ENCODE peak calls at places on chromosomes 11 and 22, in nine cellular contexts. One of them, this sample, is unnamed.

GRCh38 chr22:23088199-23088604 is 17.9 kb downstream of the GNAZ start:
- DNase-seq in brain microvascular endothelial cell: no peak
- DNase-seq in activated CD8-positive, alpha-beta T cell treated with anti-CD3 and anti-CD28 coated beads for 36 hours: peak; percentile 38
- DNase-seq in GM13976: no peak
- DNase-seq in Peyer's patch: no peak
- DNase-seq in CD8-positive, alpha-beta T cell: no peak
- DNase-seq in pancreas: no peak
- DNase-seq in fibroblast of lung: no peak
- DNase-seq in fibroblast of pulmonary artery: no peak
- DNase-seq in this sample: no peak

GRCh38 chr11:17734418-17734911 is at the start of gene KCNC1:
- DNase-seq in brain microvascular endothelial cell: no peak
- DNase-seq in activated CD8-positive, alpha-beta T cell treated with anti-CD3 and anti-CD28 coated beads for 36 hours: no peak
- DNase-seq in GM13976: no peak
- DNase-seq in Peyer's patch: no peak
- DNase-seq in CD8-positive, alpha-beta T cell: no peak
- DNase-seq in pancreas: peak; percentile 72
- DNase-seq in fibroblast of lung: peak; percentile 53
- DNase-seq in fibroblast of pulmonary artery: peak; percentile 33
- DNase-seq in this sample: peak; percentile 59

GRCh38 chr11:44784438-44784760 is 57.6 kb downstream of the TSPAN18 start:
- DNase-seq in brain microvascular endothelial cell: no peak
- DNase-seq in activated CD8-positive, alpha-beta T cell treated with anti-CD3 and anti-CD28 coated beads for 36 hours: no peak
- DNase-seq in GM13976: no peak
- DNase-seq in Peyer's patch: no peak
- DNase-seq in CD8-positive, alpha-beta T cell: no peak
- DNase-seq in pancreas: no peak
- DNase-seq in fibroblast of lung: no peak
- DNase-seq in fibroblast of pulmonary artery: no peak
- DNase-seq in this sample: no peak

GRCh38 chr11:330694-331314 is 10.1 kb upstream of the IFITM3 start:
- DNase-seq in brain microvascular endothelial cell: no peak
- DNase-seq in activated CD8-positive, alpha-beta T cell treated with anti-CD3 and anti-CD28 coated beads for 36 hours: peak; percentile 75
- DNase-seq in GM13976: no peak
- DNase-seq in Peyer's patch: no peak
- DNase-seq in CD8-positive, alpha-beta T cell: no peak
- DNase-seq in pancreas: no peak
- DNase-seq in fibroblast of lung: no peak
- DNase-seq in fibroblast of pulmonary artery: no peak
- DNase-seq in this sample: no peak

GRCh38 chr22:37202706-37203105 is 9.6 kb downstream of the SSTR3 start:
- DNase-seq in brain microvascular endothelial cell: no peak
- DNase-seq in activated CD8-positive, alpha-beta T cell treated with anti-CD3 and anti-CD28 coated beads for 36 hours: peak; percentile 10
- DNase-seq in GM13976: no peak
- DNase-seq in Peyer's patch: peak; percentile 26
- DNase-seq in CD8-positive, alpha-beta T cell: no peak
- DNase-seq in pancreas: no peak
- DNase-seq in fibroblast of lung: no peak
- DNase-seq in fibroblast of pulmonary artery: no peak
- DNase-seq in this sample: no peak

GRCh38 chr11:111520565-111520964 is 6.0 kb downstream of the HOATZ start:
- DNase-seq in brain microvascular endothelial cell: peak; percentile 47
- DNase-seq in activated CD8-positive, alpha-beta T cell treated with anti-CD3 and anti-CD28 coated beads for 36 hours: no peak
- DNase-seq in GM13976: no peak
- DNase-seq in Peyer's patch: no peak
- DNase-seq in CD8-positive, alpha-beta T cell: no peak
- DNase-seq in pancreas: no peak
- DNase-seq in fibroblast of lung: peak; percentile 75
- DNase-seq in fibroblast of pulmonary artery: peak; percentile 40
- DNase-seq in this sample: no peak

GRCh38 chr11:95363189-95363588 is 132.2 kb upstream of the SESN3 start:
- DNase-seq in brain microvascular endothelial cell: no peak
- DNase-seq in activated CD8-positive, alpha-beta T cell treated with anti-CD3 and anti-CD28 coated beads for 36 hours: no peak
- DNase-seq in GM13976: no peak
- DNase-seq in Peyer's patch: no peak
- DNase-seq in CD8-positive, alpha-beta T cell: no peak
- DNase-seq in pancreas: no peak
- DNase-seq in fibroblast of lung: no peak
- DNase-seq in fibroblast of pulmonary artery: no peak
- DNase-seq in this sample: no peak

GRCh38 chr11:119116601-119117000 is 4.8 kb upstream of the HINFP start:
- DNase-seq in brain microvascular endothelial cell: no peak
- DNase-seq in activated CD8-positive, alpha-beta T cell treated with anti-CD3 and anti-CD28 coated beads for 36 hours: no peak
- DNase-seq in GM13976: no peak
- DNase-seq in Peyer's patch: no peak
- DNase-seq in CD8-positive, alpha-beta T cell: no peak
- DNase-seq in pancreas: no peak
- DNase-seq in fibroblast of lung: no peak
- DNase-seq in fibroblast of pulmonary artery: no peak
- DNase-seq in this sample: no peak

GRCh38 chr11:61331636-61332035 is 1.3 kb downstream of the DDB1 start:
- DNase-seq in brain microvascular endothelial cell: no peak
- DNase-seq in activated CD8-positive, alpha-beta T cell treated with anti-CD3 and anti-CD28 coated beads for 36 hours: no peak
- DNase-seq in GM13976: no peak
- DNase-seq in Peyer's patch: no peak
- DNase-seq in CD8-positive, alpha-beta T cell: no peak
- DNase-seq in pancreas: no peak
- DNase-seq in fibroblast of lung: no peak
- DNase-seq in fibroblast of pulmonary artery: no peak
- DNase-seq in this sample: no peak

GRCh38 chr11:19660076-19660475 is 52.6 kb upstream of the NAV2 start:
- DNase-seq in brain microvascular endothelial cell: peak; percentile 70
- DNase-seq in activated CD8-positive, alpha-beta T cell treated with anti-CD3 and anti-CD28 coated beads for 36 hours: peak; percentile 38
- DNase-seq in GM13976: peak; percentile 66
- DNase-seq in Peyer's patch: no peak
- DNase-seq in CD8-positive, alpha-beta T cell: no peak
- DNase-seq in pancreas: no peak
- DNase-seq in fibroblast of lung: peak; percentile 81
- DNase-seq in fibroblast of pulmonary artery: peak; percentile 39
- DNase-seq in this sample: no peak

GRCh38 chr11:78868563-78868962 is 293.9 kb upstream of the NARS2 start:
- DNase-seq in brain microvascular endothelial cell: no peak
- DNase-seq in activated CD8-positive, alpha-beta T cell treated with anti-CD3 and anti-CD28 coated beads for 36 hours: no peak
- DNase-seq in GM13976: no peak
- DNase-seq in Peyer's patch: no peak
- DNase-seq in CD8-positive, alpha-beta T cell: no peak
- DNase-seq in pancreas: no peak
- DNase-seq in fibroblast of lung: no peak
- DNase-seq in fibroblast of pulmonary artery: no peak
- DNase-seq in this sample: no peak

GRCh38 chr22:30381250-30381649 is 6.0 kb downstream of the RNF215 start:
- DNase-seq in brain microvascular endothelial cell: no peak
- DNase-seq in activated CD8-positive, alpha-beta T cell treated with anti-CD3 and anti-CD28 coated beads for 36 hours: peak; percentile 58
- DNase-seq in GM13976: no peak
- DNase-seq in Peyer's patch: no peak
- DNase-seq in CD8-positive, alpha-beta T cell: no peak
- DNase-seq in pancreas: no peak
- DNase-seq in fibroblast of lung: no peak
- DNase-seq in fibroblast of pulmonary artery: no peak
- DNase-seq in this sample: no peak

GRCh38 chr11:61707574-61707973 is 27.4 kb downstream of the DAGLA start:
- DNase-seq in brain microvascular endothelial cell: no peak
- DNase-seq in activated CD8-positive, alpha-beta T cell treated with anti-CD3 and anti-CD28 coated beads for 36 hours: no peak
- DNase-seq in GM13976: no peak
- DNase-seq in Peyer's patch: peak; percentile 81
- DNase-seq in CD8-positive, alpha-beta T cell: no peak
- DNase-seq in pancreas: no peak
- DNase-seq in fibroblast of lung: no peak
- DNase-seq in fibroblast of pulmonary artery: no peak
- DNase-seq in this sample: no peak

DNA sequence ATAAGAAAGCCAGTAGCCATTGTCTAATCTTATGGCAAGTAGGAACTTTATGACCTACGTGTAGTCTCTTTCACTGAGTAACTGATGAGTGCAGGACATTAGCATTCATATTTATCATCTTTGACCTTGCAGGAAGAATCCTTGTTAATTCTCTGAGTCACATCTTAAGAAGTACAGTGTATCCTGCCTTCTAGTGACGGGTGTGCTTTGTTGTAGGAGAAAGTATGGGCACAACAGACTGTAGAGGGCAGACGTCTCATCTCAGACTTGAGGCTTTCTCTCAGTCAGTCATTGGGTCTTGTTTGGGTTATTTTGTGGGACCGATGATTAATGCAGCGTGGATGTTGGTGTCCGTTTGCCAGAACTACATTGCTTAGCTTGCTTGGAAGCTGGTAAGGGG is 6.8 kb downstream of the RNF214 start:
- DNase-seq in brain microvascular endothelial cell: peak; percentile 95
- DNase-seq in activated CD8-positive, alpha-beta T cell treated with anti-CD3 and anti-CD28 coated beads for 36 hours: no peak
- DNase-seq in GM13976: no peak
- DNase-seq in Peyer's patch: no peak
- DNase-seq in CD8-positive, alpha-beta T cell: no peak
- DNase-seq in pancreas: no peak
- DNase-seq in fibroblast of lung: peak; percentile 96
- DNase-seq in fibroblast of pulmonary artery: peak; percentile 92
- DNase-seq in this sample: no peak
- TF ChIP-seq CTCF in brain microvascular endothelial cell: peak; percentile 78
- TF ChIP-seq CTCF in activated CD8-positive, alpha-beta T cell treated with anti-CD3 and anti-CD28 coated beads for 36 hours: no peak
- TF ChIP-seq CTCF in GM13976: no peak
- TF ChIP-seq CTCF in Peyer's patch: no peak
- TF ChIP-seq CTCF in CD8-positive, alpha-beta T cell: no peak
- TF ChIP-seq CTCF in pancreas: no peak
- TF ChIP-seq CTCF in fibroblast of lung: peak; percentile 37
- TF ChIP-seq CTCF in fibroblast of pulmonary artery: peak; percentile 74
- TF ChIP-seq CTCF in this sample: no peak

DNA sequence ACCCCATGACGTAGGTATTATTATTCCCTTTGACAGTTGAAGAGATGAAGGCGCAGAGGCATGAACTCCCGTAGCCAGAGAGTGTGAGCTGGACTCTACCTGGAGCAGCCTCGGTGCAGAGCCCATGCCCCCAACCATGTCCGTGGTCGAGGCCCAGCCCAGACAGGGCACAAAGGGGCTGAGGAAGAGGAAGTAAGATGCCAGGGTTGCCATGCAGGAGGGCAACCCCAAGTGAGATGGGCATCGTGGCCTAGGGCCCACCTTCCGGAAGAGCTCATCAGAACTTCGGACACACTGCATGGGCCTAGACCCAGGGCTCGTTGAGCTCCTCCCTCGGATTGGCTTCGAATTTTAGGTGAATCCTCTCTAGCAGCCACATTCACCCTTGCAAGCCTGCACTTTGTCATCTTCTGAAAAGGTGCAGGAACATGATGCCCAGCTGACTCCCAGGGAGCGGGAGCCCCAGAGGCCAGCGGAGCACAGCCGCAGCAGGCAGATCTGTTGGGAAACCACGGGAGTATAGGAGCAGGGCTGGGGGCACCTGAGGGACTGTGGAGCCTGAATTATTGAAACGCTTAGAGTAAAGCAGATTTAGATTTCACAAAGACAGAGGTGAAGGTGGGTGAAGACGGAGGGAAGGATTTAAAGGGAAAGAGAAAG is 29.0 kb upstream of the JAM3 start:
- DNase-seq in brain microvascular endothelial cell: no peak
- DNase-seq in activated CD8-positive, alpha-beta T cell treated with anti-CD3 and anti-CD28 coated beads for 36 hours: no peak
- DNase-seq in GM13976: no peak
- DNase-seq in Peyer's patch: no peak
- DNase-seq in CD8-positive, alpha-beta T cell: no peak
- DNase-seq in pancreas: peak; percentile 39
- DNase-seq in fibroblast of lung: no peak
- DNase-seq in fibroblast of pulmonary artery: no peak
- DNase-seq in this sample: no peak
- TF ChIP-seq CTCF in brain microvascular endothelial cell: no peak
- TF ChIP-seq CTCF in activated CD8-positive, alpha-beta T cell treated with anti-CD3 and anti-CD28 coated beads for 36 hours: no peak
- TF ChIP-seq CTCF in GM13976: no peak
- TF ChIP-seq CTCF in Peyer's patch: no peak
- TF ChIP-seq CTCF in CD8-positive, alpha-beta T cell: no peak
- TF ChIP-seq CTCF in pancreas: no peak
- TF ChIP-seq CTCF in fibroblast of lung: no peak
- TF ChIP-seq CTCF in fibroblast of pulmonary artery: no peak
- TF ChIP-seq CTCF in this sample: no peak

GRCh38 chr11:3196161-3197043 is 22.2 kb downstream of the MRGPRG start:
- DNase-seq in brain microvascular endothelial cell: no peak
- DNase-seq in activated CD8-positive, alpha-beta T cell treated with anti-CD3 and anti-CD28 coated beads for 36 hours: no peak
- DNase-seq in GM13976: no peak
- DNase-seq in Peyer's patch: no peak
- DNase-seq in CD8-positive, alpha-beta T cell: no peak
- DNase-seq in pancreas: no peak
- DNase-seq in fibroblast of lung: no peak
- DNase-seq in fibroblast of pulmonary artery: no peak
- DNase-seq in this sample: no peak

GRCh38 chr11:3193373-3194015 is 25.1 kb downstream of the MRGPRG start:
- DNase-seq in brain microvascular endothelial cell: no peak
- DNase-seq in activated CD8-positive, alpha-beta T cell treated with anti-CD3 and anti-CD28 coated beads for 36 hours: no peak
- DNase-seq in GM13976: no peak
- DNase-seq in Peyer's patch: no peak
- DNase-seq in CD8-positive, alpha-beta T cell: no peak
- DNase-seq in pancreas: no peak
- DNase-seq in fibroblast of lung: no peak
- DNase-seq in fibroblast of pulmonary artery: no peak
- DNase-seq in this sample: peak; percentile 13

GRCh38 chr11:3194016-3194816 is 24.4 kb downstream of the MRGPRG start:
- DNase-seq in brain microvascular endothelial cell: no peak
- DNase-seq in activated CD8-positive, alpha-beta T cell treated with anti-CD3 and anti-CD28 coated beads for 36 hours: no peak
- DNase-seq in GM13976: no peak
- DNase-seq in Peyer's patch: no peak
- DNase-seq in CD8-positive, alpha-beta T cell: no peak
- DNase-seq in pancreas: no peak
- DNase-seq in fibroblast of lung: no peak
- DNase-seq in fibroblast of pulmonary artery: no peak
- DNase-seq in this sample: peak; percentile 12

GRCh38 chr11:3197044-3197715 is 21.4 kb downstream of the MRGPRG start:
- DNase-seq in brain microvascular endothelial cell: no peak
- DNase-seq in activated CD8-positive, alpha-beta T cell treated with anti-CD3 and anti-CD28 coated beads for 36 hours: no peak
- DNase-seq in GM13976: no peak
- DNase-seq in Peyer's patch: no peak
- DNase-seq in CD8-positive, alpha-beta T cell: no peak
- DNase-seq in pancreas: no peak
- DNase-seq in fibroblast of lung: no peak
- DNase-seq in fibroblast of pulmonary artery: no peak
- DNase-seq in this sample: peak; percentile 14

GRCh38 chr11:3195251-3196160 is 23.1 kb downstream of the MRGPRG start:
- DNase-seq in brain microvascular endothelial cell: peak; percentile 6
- DNase-seq in activated CD8-positive, alpha-beta T cell treated with anti-CD3 and anti-CD28 coated beads for 36 hours: no peak
- DNase-seq in GM13976: no peak
- DNase-seq in Peyer's patch: peak; percentile 53
- DNase-seq in CD8-positive, alpha-beta T cell: no peak
- DNase-seq in pancreas: no peak
- DNase-seq in fibroblast of lung: peak; percentile 2
- DNase-seq in fibroblast of pulmonary artery: peak; percentile 31
- DNase-seq in this sample: no peak
- TF ChIP-seq CTCF in brain microvascular endothelial cell: peak; percentile 71
- TF ChIP-seq CTCF in activated CD8-positive, alpha-beta T cell treated with anti-CD3 and anti-CD28 coated beads for 36 hours: no peak
- TF ChIP-seq CTCF in GM13976: no peak
- TF ChIP-seq CTCF in Peyer's patch: no peak
- TF ChIP-seq CTCF in CD8-positive, alpha-beta T cell: no peak
- TF ChIP-seq CTCF in pancreas: no peak
- TF ChIP-seq CTCF in fibroblast of lung: peak; percentile 57
- TF ChIP-seq CTCF in fibroblast of pulmonary artery: peak; percentile 62
- TF ChIP-seq CTCF in this sample: no peak

DNA sequence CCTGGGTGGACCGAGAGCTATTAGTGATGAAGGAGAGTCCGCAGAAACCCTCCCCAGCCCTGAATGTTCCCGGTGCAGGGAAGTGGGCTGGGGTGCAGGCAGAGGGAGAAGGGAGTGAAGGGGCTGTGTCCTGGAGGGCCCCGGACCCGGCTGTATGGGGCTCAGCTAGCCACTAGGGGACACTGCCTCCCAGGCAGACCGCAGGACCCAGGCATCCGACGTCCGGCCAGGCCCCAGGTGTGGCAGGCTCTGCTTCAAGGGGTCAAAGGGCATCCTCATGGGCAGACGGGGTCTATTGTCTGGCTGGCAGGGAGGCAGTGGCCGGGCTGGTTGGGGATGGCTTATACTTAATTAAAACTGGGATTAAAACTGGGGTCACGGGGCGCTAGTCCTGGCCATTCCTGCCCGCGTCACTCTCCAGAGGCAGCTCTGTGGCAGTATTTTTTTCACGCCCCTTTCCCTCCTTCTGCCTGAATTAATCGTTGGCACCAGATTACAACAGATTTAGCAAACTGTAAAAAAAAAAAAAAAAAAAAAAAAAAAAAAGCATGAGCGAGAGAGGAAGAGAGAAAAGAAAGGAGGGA is 5.0 kb downstream of the FLRT1 start:
- DNase-seq in brain microvascular endothelial cell: no peak
- DNase-seq in activated CD8-positive, alpha-beta T cell treated with anti-CD3 and anti-CD28 coated beads for 36 hours: no peak
- DNase-seq in GM13976: peak; percentile 60
- DNase-seq in Peyer's patch: no peak
- DNase-seq in CD8-positive, alpha-beta T cell: no peak
- DNase-seq in pancreas: peak; percentile 81
- DNase-seq in fibroblast of lung: no peak
- DNase-seq in fibroblast of pulmonary artery: no peak
- DNase-seq in this sample: no peak
- TF ChIP-seq CTCF in brain microvascular endothelial cell: peak; percentile 63
- TF ChIP-seq CTCF in activated CD8-positive, alpha-beta T cell treated with anti-CD3 and anti-CD28 coated beads for 36 hours: no peak
- TF ChIP-seq CTCF in GM13976: peak; percentile 24
- TF ChIP-seq CTCF in Peyer's patch: no peak
- TF ChIP-seq CTCF in CD8-positive, alpha-beta T cell: no peak
- TF ChIP-seq CTCF in pancreas: no peak
- TF ChIP-seq CTCF in fibroblast of lung: peak; percentile 17
- TF ChIP-seq CTCF in fibroblast of pulmonary artery: peak; percentile 16
- TF ChIP-seq CTCF in this sample: no peak